ENCODE peak calls at places on chromosome 5, in ten cellular contexts. L, P, H, W, Y, M, I, X, F and J are unnamed samples.

GRCh38 chr5:38148021-38148625 is 110.2 kb upstream of the EGFLAM start:
- DNase-seq in L (no peak), P (no peak), H (no peak), W (no peak), Y (no peak), M (no peak), I (no peak), X (peak; percentile 99), F (no peak), J (no peak)

GRCh38 chr5:169229342-169229892 is 71.5 kb downstream of the SLIT3 start:
- DNase-seq in L (no peak), P (no peak), H (no peak), W (no peak), Y (no peak), M (peak; percentile 80), I (peak; percentile 74), X (no peak), F (no peak), J (no peak)

GRCh38 chr5:113255579-113256210 is 179.1 kb downstream of the TSSK1B start:
- DNase-seq in L (no peak), P (no peak), H (no peak), W (no peak), Y (no peak), M (no peak), I (no peak), X (no peak), F (no peak), J (no peak)

GRCh38 chr5:74412064-74412463 is 228.5 kb downstream of the ENC1 start:
- DNase-seq in L (no peak), P (no peak), H (no peak), W (peak; percentile 60), Y (no peak), M (no peak), I (no peak), X (no peak), F (no peak), J (no peak)

GRCh38 chr5:39148983-39149534 is 70.3 kb downstream of the FYB1 start:
- DNase-seq in L (no peak), P (peak; percentile 74), H (peak; percentile 53), W (peak; percentile 29), Y (peak; percentile 23), M (no peak), I (no peak), X (peak; percentile 5), F (no peak), J (peak; percentile 10)

GRCh38 chr5:150053231-150053626 is 33.1 kb downstream of the CSF1R start:
- DNase-seq in L (no peak), P (peak; percentile 90), H (peak; percentile 37), W (no peak), Y (no peak), M (peak; percentile 84), I (peak; percentile 75), X (no peak), F (no peak), J (no peak)

GRCh38 chr5:34529581-34530331 is 126.4 kb upstream of the RAI14 start:
- DNase-seq in L (no peak), P (no peak), H (no peak), W (no peak), Y (no peak), M (no peak), I (no peak), X (no peak), F (no peak), J (no peak)

GRCh38 chr5:42836070-42836769 is 24.5 kb upstream of the SELENOP start:
- DNase-seq in L (no peak), P (no peak), H (no peak), W (no peak), Y (no peak), M (no peak), I (no peak), X (no peak), F (no peak), J (no peak)

GRCh38 chr5:81189875-81190467 is 43.2 kb upstream of the CKMT2 start:
- DNase-seq in L (no peak), P (no peak), H (peak; percentile 53), W (no peak), Y (no peak), M (no peak), I (no peak), X (no peak), F (no peak), J (no peak)

GRCh38 chr5:123036391-123037103 is at the start of gene PPIC:
- DNase-seq in L (no peak), P (peak; percentile 73), H (peak; percentile 69), W (peak; percentile 85), Y (peak; percentile 27), M (peak; percentile 80), I (peak; percentile 69), X (peak; percentile 50), F (peak; percentile 93), J (peak; percentile 64)

GRCh38 chr5:115749016-115749415 is 67.4 kb downstream of the CDO1 start:
- DNase-seq in L (no peak), P (peak; percentile 6), H (no peak), W (no peak), Y (no peak), M (no peak), I (no peak), X (no peak), F (peak; percentile 9), J (peak; percentile 45)

GRCh38 chr5:106691701-106692100 is 979.0 kb downstream of the EFNA5 start:
- DNase-seq in L (no peak), P (peak; percentile 35), H (no peak), W (no peak), Y (no peak), M (no peak), I (no peak), X (no peak), F (no peak), J (no peak)

GRCh38 chr5:6026766-6027165 is 351.6 kb downstream of the MED10 start:
- DNase-seq in L (no peak), P (no peak), H (no peak), W (no peak), Y (no peak), M (no peak), I (no peak), X (no peak), F (no peak), J (no peak)

GRCh38 chr5:179763215-179763945 is 30.4 kb upstream of the LTC4S start:
- DNase-seq in L (no peak), P (peak; percentile 77), H (peak; percentile 84), W (peak; percentile 87), Y (peak; percentile 55), M (peak; percentile 92), I (peak; percentile 87), X (peak; percentile 77), F (peak; percentile 87), J (peak; percentile 38)

GRCh38 chr5:132220476-132220875 is 7.2 kb downstream of the P4HA2 start:
- DNase-seq in L (no peak), P (no peak), H (no peak), W (no peak), Y (no peak), M (peak; percentile 55), I (peak; percentile 45), X (no peak), F (no peak), J (no peak)

GRCh38 chr5:6576861-6577501 is 55.9 kb downstream of the NSUN2 start:
- DNase-seq in L (peak; percentile 4), P (peak; percentile 96), H (peak; percentile 60), W (peak; percentile 77), Y (peak; percentile 60), M (peak; percentile 61), I (peak; percentile 58), X (peak; percentile 34), F (peak; percentile 55), J (peak; percentile 44)

DNA sequence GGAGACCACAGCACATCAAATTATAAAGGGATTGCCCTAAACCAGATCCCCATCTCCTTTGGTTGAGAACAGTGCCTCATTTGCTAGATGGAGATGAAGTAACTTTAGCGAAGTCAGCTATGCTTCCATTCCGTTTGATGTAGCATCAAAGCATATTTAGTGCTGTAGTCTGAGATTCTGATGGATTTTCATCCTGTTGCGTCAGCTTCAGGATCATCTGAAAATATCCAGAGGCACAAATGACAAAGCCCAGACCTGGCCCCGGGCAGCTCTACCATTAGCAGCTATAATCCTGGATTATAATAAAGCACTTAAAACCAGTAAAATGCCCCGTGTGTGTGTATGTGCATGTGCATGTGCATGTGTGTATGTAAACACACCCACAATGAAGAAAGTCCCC is 44.7 kb downstream of the ERAP1 start:
- DNase-seq in L (no peak), P (no peak), H (no peak), W (no peak), Y (no peak), M (no peak), I (no peak), X (no peak), F (peak; percentile 49), J (no peak)
- H3K27ac ChIP-seq in L (no peak overlapping the region), P (no peak overlapping the region), H (no peak overlapping the region), W (no peak overlapping the region), Y (no peak overlapping the region), M (no peak overlapping the region), I (no peak overlapping the region), X (no peak overlapping the region), F (peak overlapping the region; percentile 23), J (no peak overlapping the region)

GRCh38 chr5:111757582-111758283 is 739 bp upstream of the NREP start:
- DNase-seq in L (peak; percentile 66), P (peak; percentile 88), H (peak; percentile 56), W (peak; percentile 81), Y (peak; percentile 83), M (peak; percentile 98), I (peak; percentile 94), X (peak; percentile 68), F (peak; percentile 89), J (peak; percentile 55)
- TF ChIP-seq CTCF in L (no peak), P (no peak), H (no peak), W (no peak), Y (no peak), M (no peak), I (no peak), X (peak; percentile 19), F (no peak), J (no peak)

GRCh38 chr5:59126665-59127354 is 543.9 kb downstream of the RAB3C start:
- DNase-seq in L (no peak), P (no peak), H (no peak), W (peak; percentile 41), Y (no peak), M (peak; percentile 66), I (peak; percentile 67), X (no peak), F (no peak), J (no peak)
- TF ChIP-seq EZH2 in L (no peak), P (no peak), H (no peak), W (no peak), Y (no peak), M (no peak), I (no peak), X (no peak), F (no peak), J (no peak)

GRCh38 chr5:121963409-121963808 is 1.6 kb downstream of the SRFBP1 start:
- DNase-seq in L (no peak), P (no peak), H (peak; percentile 3), W (no peak), Y (no peak), M (no peak), I (no peak), X (no peak), F (no peak), J (no peak)

GRCh38 chr5:121967187-121967586 is 5.4 kb downstream of the SRFBP1 start:
- DNase-seq in L (no peak), P (peak; percentile 33), H (no peak), W (no peak), Y (peak; percentile 28), M (peak; percentile 36), I (no peak), X (no peak), F (no peak), J (no peak)

GRCh38 chr5:121962347-121962670 is 534 bp downstream of the SRFBP1 start:
- DNase-seq in L (no peak), P (no peak), H (no peak), W (no peak), Y (peak; percentile 60), M (no peak), I (peak; percentile 5), X (no peak), F (no peak), J (no peak)

GRCh38 chr5:121962943-121963342 is 1.2 kb downstream of the SRFBP1 start:
- DNase-seq in L (no peak), P (no peak), H (peak; percentile 5), W (no peak), Y (no peak), M (no peak), I (no peak), X (no peak), F (no peak), J (no peak)
- H3K27ac ChIP-seq in L (peak overlapping the region; percentile 92), P (no peak overlapping the region), H (peak overlapping the region; percentile 85), W (no peak overlapping the region), Y (no peak overlapping the region), M (peak overlapping the region; percentile 77), I (peak overlapping the region; percentile 91), X (peak overlapping the region; percentile 73), F (peak overlapping the region; percentile 79), J (no peak overlapping the region)